ENCODE peak calls at places on chromosome 1, in seven cellular contexts. U is suprapubic skin, S is NB4, L is IMR-90, J is sigmoid colon, O is right lobe of liver, B is body of pancreas. H is an unnamed sample.

GRCh38 chr1:236854602-236854978 is 59.5 kb downstream of the MTR start:
- DNase-seq in U (no peak), S (no peak), L (peak), J (no peak), O (no peak), B (no peak), H (no peak)

GRCh38 chr1:165395522-165396300 is 39.2 kb upstream of the LMX1A start:
- DNase-seq in U (no peak), S (no peak), L (no peak), J (no peak), O (no peak), B (no peak), H (no peak)

GRCh38 chr1:56533621-56534020 is 45.7 kb downstream of the PLPP3 start:
- DNase-seq in U (no peak), S (no peak), L (no peak), J (no peak), O (no peak), B (no peak), H (no peak)

GRCh38 chr1:34597877-34598514 is 156.9 kb upstream of the GJB5 start:
- DNase-seq in U (no peak), S (peak), L (peak), J (no peak), O (peak), B (peak), H (peak)

GRCh38 chr1:155776414-155776813 is 80.6 kb downstream of the GON4L start:
- DNase-seq in U (no peak), S (peak), L (no peak), J (no peak), O (no peak), B (no peak), H (no peak)

GRCh38 chr1:205285391-205286101 is 36.0 kb downstream of the NUAK2 start:
- DNase-seq in U (no peak), S (peak), L (no peak), J (no peak), O (no peak), B (no peak), H (no peak)

GRCh38 chr1:192538407-192539311 is 36.9 kb upstream of the RGS1 start:
- DNase-seq in U (no peak), S (no peak), L (peak), J (no peak), O (no peak), B (no peak), H (no peak)

GRCh38 chr1:29465755-29466154 is 229.4 kb downstream of the PTPRU start:
- DNase-seq in U (no peak), S (peak), L (peak), J (peak), O (no peak), B (no peak), H (no peak)

GRCh38 chr1:33758698-33759097 is 105.2 kb upstream of the HMGB4 start:
- DNase-seq in U (no peak), S (no peak), L (peak), J (no peak), O (no peak), B (peak), H (peak)

GRCh38 chr1:113439272-113439660 is 49.0 kb downstream of the MAGI3 start:
- DNase-seq in U (no peak), S (no peak), L (no peak), J (no peak), O (no peak), B (no peak), H (no peak)

GRCh38 chr1:188941986-188942385 is 1535.7 kb downstream of the BRINP3 start:
- DNase-seq in U (no peak), S (no peak), L (no peak), J (no peak), O (no peak), B (no peak), H (no peak)

GRCh38 chr1:67530071-67530470 is 99.9 kb upstream of the SERBP1 start:
- DNase-seq in U (no peak), S (no peak), L (no peak), J (no peak), O (no peak), B (no peak), H (no peak)

GRCh38 chr1:92094595-92094994 is 14.4 kb downstream of the BTBD8 start:
- DNase-seq in U (no peak), S (no peak), L (no peak), J (no peak), O (no peak), B (no peak), H (no peak)

GRCh38 chr1:28971980-28972771 is 57.8 kb downstream of the EPB41 start:
- DNase-seq in U (peak), S (no peak), L (peak), J (peak), O (no peak), B (no peak), H (peak)

GRCh38 chr1:248670003-248670402 is 14.7 kb upstream of the OR2T27 start:
- DNase-seq in U (no peak), S (no peak), L (no peak), J (no peak), O (no peak), B (no peak), H (no peak)

GRCh38 chr1:92968138-92969032 is 7.1 kb upstream of the DIPK1A start:
- DNase-seq in U (no peak), S (peak), L (no peak), J (no peak), O (no peak), B (no peak), H (no peak)

GRCh38 chr1:25871704-25872494 is 3.6 kb downstream of the PAQR7 start:
- DNase-seq in U (peak), S (no peak), L (no peak), J (peak), O (peak), B (peak), H (peak)

GRCh38 chr1:12345350-12346217 is 115.8 kb downstream of the VPS13D start:
- DNase-seq in U (no peak), S (peak), L (no peak), J (no peak), O (no peak), B (no peak), H (no peak)

GRCh38 chr1:34268311-34269042 is 91.8 kb downstream of the C1orf94 start:
- DNase-seq in U (no peak), S (no peak), L (peak), J (no peak), O (no peak), B (no peak), H (no peak)

GRCh38 chr1:152188673-152189591 is 29.9 kb upstream of the RPTN start:
- DNase-seq in U (peak), S (peak), L (peak), J (peak), O (peak), B (peak), H (peak)

GRCh38 chr1:166884040-166884642 is 8.1 kb upstream of the TADA1 start:
- DNase-seq in U (no peak), S (no peak), L (peak), J (peak), O (peak), B (peak), H (peak)

GRCh38 chr1:26060832-26061574 is 6.4 kb downstream of the TRIM63 start:
- DNase-seq in U (no peak), S (no peak), L (no peak), J (no peak), O (no peak), B (no peak), H (no peak)

GRCh38 chr1:164155337-164155850 is 403.6 kb upstream of the PBX1 start:
- DNase-seq in U (no peak), S (no peak), L (no peak), J (no peak), O (no peak), B (no peak), H (no peak)

GRCh38 chr1:69510026-69510425 is 57.7 kb upstream of the LRRC7 start:
- DNase-seq in U (no peak), S (no peak), L (no peak), J (no peak), O (no peak), B (no peak), H (no peak)

GRCh38 chr1:110255388-110255787 is 45.3 kb downstream of the KCNC4 start:
- DNase-seq in U (no peak), S (no peak), L (no peak), J (no peak), O (no peak), B (peak), H (no peak)

GRCh38 chr1:158932171-158932570 is 819 bp downstream of the PYHIN1 start:
- DNase-seq in U (no peak), S (no peak), L (no peak), J (no peak), O (no peak), B (no peak), H (no peak)

GRCh38 chr1:36162680-36163079 is 6.7 kb downstream of the MAP7D1 start:
- DNase-seq in U (no peak), S (no peak), L (no peak), J (no peak), O (no peak), B (no peak), H (no peak)

GRCh38 chr1:11383553-11384169 is 95.3 kb upstream of the DISP3 start:
- DNase-seq in U (no peak), S (peak), L (no peak), J (no peak), O (no peak), B (no peak), H (no peak)

GRCh38 chr1:25996966-25997758 is 701 bp downstream of the PAFAH2 start:
- DNase-seq in U (no peak), S (peak), L (peak), J (no peak), O (no peak), B (peak), H (peak)

GRCh38 chr1:179785025-179785424 is 41.9 kb downstream of the FAM163A start:
- DNase-seq in U (no peak), S (no peak), L (no peak), J (no peak), O (no peak), B (no peak), H (no peak)

GRCh38 chr1:82318265-82318664 is 517.5 kb downstream of the ADGRL2 start:
- DNase-seq in U (no peak), S (no peak), L (no peak), J (no peak), O (no peak), B (no peak), H (no peak)

GRCh38 chr1:218659911-218660677 is 315.0 kb downstream of the TGFB2 start:
- DNase-seq in U (no peak), S (no peak), L (no peak), J (no peak), O (no peak), B (no peak), H (no peak)

GRCh38 chr1:167121375-167122120 is 27.7 kb downstream of the STYXL2 start:
- DNase-seq in U (no peak), S (no peak), L (no peak), J (no peak), O (no peak), B (peak), H (peak)

GRCh38 chr1:54342764-54343687 is 63.2 kb downstream of the SSBP3 start:
- DNase-seq in U (no peak), S (no peak), L (no peak), J (no peak), O (no peak), B (no peak), H (no peak)
- TF ChIP-seq CTCF in U (no peak), S (no peak), L (no peak), J (no peak), O (no peak), B (no peak), H (no peak)

GRCh38 chr1:118986291-118986838 is 1.8 kb downstream of the TBX15 start:
- DNase-seq in U (no peak), S (no peak), L (no peak), J (no peak), O (no peak), B (no peak), H (no peak)
- TF ChIP-seq POLR2A in U (no peak), S (no peak), L (no peak), J (no peak), O (no peak), B (no peak), H (no peak)

GRCh38 chr1:168373869-168374268 is 93.2 kb downstream of the TBX19 start:
- DNase-seq in U (no peak), S (no peak), L (no peak), J (no peak), O (no peak), B (no peak), H (no peak)
- TF ChIP-seq CTCF in U (no peak), S (no peak), L (no peak), J (no peak), O (no peak), B (no peak), H (no peak)

DNA sequence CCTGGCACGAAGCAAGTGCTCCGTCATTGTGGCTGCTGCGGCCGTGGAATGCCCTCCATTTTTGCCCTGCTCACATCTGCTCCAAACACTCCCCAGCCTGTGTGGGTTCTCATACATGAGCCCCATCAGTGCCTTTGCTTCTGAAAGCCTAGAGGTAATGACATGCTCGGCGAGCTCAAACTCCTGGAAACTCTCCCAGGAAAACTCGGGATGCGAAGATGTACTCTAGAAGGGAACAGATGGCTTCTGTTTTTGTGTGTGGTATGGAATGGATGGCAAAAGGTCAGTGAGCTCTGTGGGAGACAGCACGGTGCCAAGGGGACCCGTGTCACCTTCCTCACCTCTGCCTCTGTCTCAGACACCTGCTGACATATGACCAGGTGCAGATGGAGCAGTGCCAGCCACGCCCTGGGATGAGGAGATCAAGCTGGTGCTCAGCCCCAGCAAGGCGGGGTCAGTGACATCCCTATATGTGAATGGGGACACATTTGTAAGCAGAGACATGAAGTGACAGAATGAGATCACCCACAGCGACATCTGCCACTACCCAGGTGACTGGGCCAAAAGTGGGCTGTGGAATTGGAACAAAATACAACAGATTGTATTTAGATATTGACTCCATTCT is 84.1 kb upstream of the COX20 start:
- DNase-seq in U (no peak), S (no peak), L (no peak), J (no peak), O (no peak), B (no peak), H (no peak)
- TF ChIP-seq POLR2A in U (no peak), S (no peak), L (no peak), J (no peak), O (no peak), B (no peak), H (no peak)

GRCh38 chr1:117817629-117818028 is 111.8 kb downstream of the GDAP2 start:
- DNase-seq in U (no peak), S (no peak), L (no peak), J (no peak), O (peak), B (no peak), H (peak)

GRCh38 chr1:117818456-117818855 is 111.0 kb downstream of the GDAP2 start:
- DNase-seq in U (no peak), S (no peak), L (peak), J (no peak), O (no peak), B (no peak), H (no peak)

GRCh38 chr1:117812868-117813511 is 116.4 kb downstream of the GDAP2 start:
- DNase-seq in U (no peak), S (no peak), L (peak), J (no peak), O (no peak), B (no peak), H (no peak)

GRCh38 chr1:117815105-117815812 is 114.2 kb downstream of the GDAP2 start:
- DNase-seq in U (no peak), S (no peak), L (peak), J (peak), O (no peak), B (no peak), H (no peak)

GRCh38 chr1:117815926-117816325 is 113.5 kb downstream of the GDAP2 start:
- DNase-seq in U (no peak), S (peak), L (no peak), J (no peak), O (no peak), B (peak), H (no peak)
- TF ChIP-seq CTCF in U (no peak), S (peak), L (no peak), J (no peak), O (peak), B (no peak), H (no peak)

H was measured in adrenal gland.